ENCODE peak calls at places on chromosomes 4 and X, in five cellular contexts. V, D, P, N and F are unnamed samples.

GRCh38 chr4:71426381-71427042 is 87.7 kb downstream of the SLC4A4 start:
- DNase-seq in V (no peak), D (no peak), P (no peak), N (no peak), F (no peak)

GRCh38 chr4:7206856-7207567 is 14.7 kb downstream of the SORCS2 start:
- DNase-seq in V (no peak), D (no peak), P (peak; percentile 28), N (no peak), F (peak; percentile 47)

GRCh38 chrX:139766545-139766983 is 58.6 kb upstream of the MCF2 start:
- DNase-seq in V (peak; percentile 8), D (no peak), P (no peak), N (no peak), F (no peak)

GRCh38 chrX:50704360-50704759 is 109.6 kb downstream of the SHROOM4 start:
- DNase-seq in V (no peak), D (no peak), P (no peak), N (no peak), F (no peak)

GRCh38 chr4:177190995-177191568 is 118.6 kb upstream of the NEIL3 start:
- DNase-seq in V (no peak), D (no peak), P (no peak), N (no peak), F (no peak)

GRCh38 chr4:40916218-40916555 is 166.4 kb downstream of the NSUN7 start:
- DNase-seq in V (no peak), D (no peak), P (no peak), N (no peak), F (no peak)

GRCh38 chr4:80336582-80336981 is 1.1 kb downstream of the CFAP299 start:
- DNase-seq in V (no peak), D (no peak), P (peak; percentile 13), N (peak; percentile 13), F (peak; percentile 59)

GRCh38 chrX:77446029-77446585 is 1.1 kb upstream of the FGF16 start:
- DNase-seq in V (no peak), D (no peak), P (peak; percentile 40), N (no peak), F (no peak)

GRCh38 chrX:7582191-7582590 is 260.8 kb upstream of the VCX start:
- DNase-seq in V (no peak), D (no peak), P (no peak), N (no peak), F (no peak)

GRCh38 chrX:122094611-122095010 is 1047.2 kb downstream of the GLUD2 start:
- DNase-seq in V (no peak), D (no peak), P (no peak), N (no peak), F (no peak)

GRCh38 chrX:135977611-135978010 is 3.8 kb upstream of the MMGT1 start:
- DNase-seq in V (no peak), D (no peak), P (no peak), N (no peak), F (no peak)

GRCh38 chr4:174996079-174996478 is 77.9 kb downstream of the ADAM29 start:
- DNase-seq in V (no peak), D (no peak), P (no peak), N (no peak), F (no peak)

GRCh38 chr4:2350982-2351381 is 67.5 kb downstream of the ZFYVE28 start:
- DNase-seq in V (no peak), D (no peak), P (no peak), N (no peak), F (no peak)

GRCh38 chr4:38456096-38456495 is 207.9 kb upstream of the KLF3 start:
- DNase-seq in V (no peak), D (no peak), P (no peak), N (no peak), F (no peak)

GRCh38 chr4:38453253-38453881 is 210.6 kb upstream of the KLF3 start:
- DNase-seq in V (no peak), D (no peak), P (no peak), N (no peak), F (no peak)

GRCh38 chr4:38454284-38454683 is 209.7 kb upstream of the KLF3 start:
- DNase-seq in V (no peak), D (no peak), P (no peak), N (no peak), F (no peak)

GRCh38 chr4:38452009-38452408 is 212.0 kb upstream of the KLF3 start:
- DNase-seq in V (no peak), D (no peak), P (no peak), N (no peak), F (no peak)

GRCh38 chr4:38455092-38455855 is 208.7 kb upstream of the KLF3 start:
- DNase-seq in V (peak; percentile 53), D (no peak), P (no peak), N (no peak), F (no peak)
- TF ChIP-seq SUZ12 in V (no peak), D (no peak), P (no peak), N (no peak), F (no peak)

GRCh38 chr4:103786593-103786992 is 66.8 kb upstream of the TACR3 start:
- DNase-seq in V (no peak), D (no peak), P (no peak), N (no peak), F (no peak)

GRCh38 chr4:103787057-103787456 is 67.3 kb upstream of the TACR3 start:
- DNase-seq in V (no peak), D (no peak), P (no peak), N (no peak), F (no peak)

GRCh38 chr4:103786014-103786413 is 66.2 kb upstream of the TACR3 start:
- DNase-seq in V (peak; percentile 17), D (no peak), P (peak; percentile 55), N (peak; percentile 64), F (peak; percentile 41)
- TF ChIP-seq SUZ12 in V (no peak), D (no peak), P (no peak), N (no peak), F (no peak)

GRCh38 chr4:56155432-56155831 is 206.7 kb downstream of the CEP135 start:
- DNase-seq in V (no peak), D (no peak), P (no peak), N (no peak), F (no peak)

GRCh38 chr4:56160631-56161030 is 211.9 kb downstream of the CEP135 start:
- DNase-seq in V (no peak), D (no peak), P (no peak), N (no peak), F (no peak)

GRCh38 chr4:56156141-56156540 is 207.4 kb downstream of the CEP135 start:
- DNase-seq in V (no peak), D (no peak), P (no peak), N (no peak), F (no peak)

DNA sequence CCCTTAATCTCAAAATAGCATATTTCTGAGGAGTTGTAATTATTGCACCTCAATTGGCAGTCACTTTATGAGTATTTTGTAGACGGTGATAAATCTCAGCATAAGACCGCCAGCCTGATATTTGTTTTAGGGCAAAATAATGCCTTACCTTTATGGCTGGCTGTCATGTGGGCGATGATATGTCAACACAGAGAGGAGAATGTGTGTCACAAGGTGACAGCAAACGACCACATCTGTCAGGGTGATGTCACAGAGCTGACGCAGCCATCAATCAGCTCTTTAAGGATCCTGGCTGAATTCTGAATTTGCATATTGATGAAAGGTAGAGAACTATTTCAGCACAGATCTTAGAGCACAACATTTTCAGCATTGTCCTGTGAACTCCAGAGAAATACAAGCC is 209.7 kb downstream of the CEP135 start:
- DNase-seq in V (no peak), D (no peak), P (no peak), N (no peak), F (no peak)
- TF ChIP-seq SUZ12 in V (no peak), D (no peak), P (no peak), N (no peak), F (no peak)

GRCh38 chr4:122874194-122874593 is 47.6 kb downstream of the FGF2 start:
- DNase-seq in V (no peak), D (no peak), P (no peak), N (peak; percentile 5), F (no peak)

GRCh38 chr4:122875949-122876348 is 46.4 kb downstream of the NUDT6 start:
- DNase-seq in V (no peak), D (no peak), P (no peak), N (no peak), F (no peak)

GRCh38 chr4:122879001-122879400 is 43.4 kb downstream of the NUDT6 start:
- DNase-seq in V (no peak), D (no peak), P (no peak), N (no peak), F (no peak)

GRCh38 chr4:122873752-122874151 is 47.1 kb downstream of the FGF2 start:
- DNase-seq in V (no peak), D (no peak), P (no peak), N (no peak), F (no peak)

GRCh38 chr4:122876456-122876855 is 45.9 kb downstream of the NUDT6 start:
- DNase-seq in V (no peak), D (no peak), P (no peak), N (no peak), F (no peak)
- TF ChIP-seq SUZ12 in V (no peak), D (no peak), P (no peak), N (no peak), F (no peak)

GRCh38 chrX:70033348-70033747 is 16.4 kb downstream of the AWAT2 start:
- DNase-seq in V (no peak), D (no peak), P (peak; percentile 50), N (peak; percentile 3), F (peak; percentile 64)
- TF ChIP-seq SUZ12 in V (no peak), D (no peak), P (no peak), N (no peak), F (no peak)

GRCh38 chr4:109801895-109802319 is at the start of gene CFI:
- DNase-seq in V (no peak), D (no peak), P (no peak), N (peak; percentile 95), F (no peak)
- TF ChIP-seq SUZ12 in V (no peak), D (no peak), P (no peak), N (no peak), F (no peak)

DNA sequence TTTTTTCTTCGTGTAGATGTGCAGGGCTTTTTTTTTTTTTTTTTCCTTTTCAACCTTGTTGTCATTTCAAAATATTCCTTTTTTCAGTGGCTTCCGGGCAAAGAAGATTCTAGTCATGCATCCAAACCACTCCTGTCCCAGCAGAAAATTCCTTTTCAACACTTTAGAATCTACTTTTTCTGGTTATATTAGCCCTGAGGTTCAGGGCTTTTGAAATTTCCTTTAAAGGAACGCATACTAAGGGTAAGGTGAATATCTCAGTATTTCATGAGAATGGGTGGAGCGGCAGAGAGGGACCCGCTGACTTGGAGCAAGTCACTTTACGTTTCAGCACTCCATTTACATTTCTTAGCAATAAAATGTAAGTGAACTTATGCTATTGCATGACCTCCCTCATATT is 15.6 kb upstream of the TENM3 start:
- DNase-seq in V (no peak), D (no peak), P (no peak), N (no peak), F (no peak)
- TF ChIP-seq SUZ12 in V (no peak), D (no peak), P (no peak), N (no peak), F (no peak)

GRCh38 chr4:67762091-67762490 is 7.9 kb upstream of the GNRHR start:
- DNase-seq in V (peak; percentile 45), D (no peak), P (no peak), N (no peak), F (no peak)
- TF ChIP-seq SUZ12 in V (no peak), D (no peak), P (no peak), N (no peak), F (no peak)